ENCODE peak calls at places on chromosomes 11 and 22, in seven cellular contexts. One of them, this sample, is unnamed.

GRCh38 chr11:33554219-33554618 is 146.4 kb downstream of the C11orf91 start:
- DNase-seq in HCT116: no peak
- DNase-seq in ovary: no peak
- DNase-seq in mesenchymal stem cell: no peak
- DNase-seq in CD4-positive, alpha-beta memory T cell: no peak
- DNase-seq in CD8-positive, alpha-beta memory T cell: no peak
- DNase-seq in MG63: no peak
- DNase-seq in this sample: no peak

GRCh38 chr11:62710001-62710345 is 2.5 kb downstream of the GNG3 start:
- DNase-seq in HCT116: no peak
- DNase-seq in ovary: no peak
- DNase-seq in mesenchymal stem cell: peak; percentile 65
- DNase-seq in CD4-positive, alpha-beta memory T cell: no peak
- DNase-seq in CD8-positive, alpha-beta memory T cell: peak; percentile 12
- DNase-seq in MG63: peak; percentile 22
- DNase-seq in this sample: no peak

GRCh38 chr11:102685769-102686168 is 19.8 kb downstream of the MMP27 start:
- DNase-seq in HCT116: no peak
- DNase-seq in ovary: no peak
- DNase-seq in mesenchymal stem cell: no peak
- DNase-seq in CD4-positive, alpha-beta memory T cell: no peak
- DNase-seq in CD8-positive, alpha-beta memory T cell: no peak
- DNase-seq in MG63: no peak
- DNase-seq in this sample: no peak

GRCh38 chr11:19428206-19429001 is 187.7 kb upstream of the E2F8 start:
- DNase-seq in HCT116: no peak
- DNase-seq in ovary: no peak
- DNase-seq in mesenchymal stem cell: no peak
- DNase-seq in CD4-positive, alpha-beta memory T cell: no peak
- DNase-seq in CD8-positive, alpha-beta memory T cell: no peak
- DNase-seq in MG63: no peak
- DNase-seq in this sample: no peak

GRCh38 chr11:10109836-10110235 is 184.2 kb downstream of the SBF2 start:
- DNase-seq in HCT116: no peak
- DNase-seq in ovary: no peak
- DNase-seq in mesenchymal stem cell: peak; percentile 29
- DNase-seq in CD4-positive, alpha-beta memory T cell: no peak
- DNase-seq in CD8-positive, alpha-beta memory T cell: no peak
- DNase-seq in MG63: no peak
- DNase-seq in this sample: no peak

GRCh38 chr11:17972987-17973386 is 39.9 kb downstream of the SERGEF start:
- DNase-seq in HCT116: peak; percentile 60
- DNase-seq in ovary: peak; percentile 23
- DNase-seq in mesenchymal stem cell: peak; percentile 92
- DNase-seq in CD4-positive, alpha-beta memory T cell: no peak
- DNase-seq in CD8-positive, alpha-beta memory T cell: no peak
- DNase-seq in MG63: peak; percentile 67
- DNase-seq in this sample: no peak

GRCh38 chr11:117045956-117046355 is 52.3 kb downstream of the SIK3 start:
- DNase-seq in HCT116: no peak
- DNase-seq in ovary: no peak
- DNase-seq in mesenchymal stem cell: no peak
- DNase-seq in CD4-positive, alpha-beta memory T cell: no peak
- DNase-seq in CD8-positive, alpha-beta memory T cell: no peak
- DNase-seq in MG63: peak; percentile 9
- DNase-seq in this sample: no peak

GRCh38 chr11:63917685-63918523 is 940 bp upstream of the RCOR2 start:
- DNase-seq in HCT116: peak; percentile 68
- DNase-seq in ovary: peak; percentile 65
- DNase-seq in mesenchymal stem cell: peak; percentile 70
- DNase-seq in CD4-positive, alpha-beta memory T cell: no peak
- DNase-seq in CD8-positive, alpha-beta memory T cell: peak; percentile 25
- DNase-seq in MG63: no peak
- DNase-seq in this sample: peak; percentile 60

GRCh38 chr22:19626666-19627065 is 87.6 kb upstream of the SEPTIN5 start:
- DNase-seq in HCT116: no peak
- DNase-seq in ovary: no peak
- DNase-seq in mesenchymal stem cell: no peak
- DNase-seq in CD4-positive, alpha-beta memory T cell: no peak
- DNase-seq in CD8-positive, alpha-beta memory T cell: no peak
- DNase-seq in MG63: no peak
- DNase-seq in this sample: no peak

GRCh38 chr11:45665206-45665932 is at the start of gene CHST1:
- DNase-seq in HCT116: no peak
- DNase-seq in ovary: peak; percentile 59
- DNase-seq in mesenchymal stem cell: peak; percentile 40
- DNase-seq in CD4-positive, alpha-beta memory T cell: no peak
- DNase-seq in CD8-positive, alpha-beta memory T cell: no peak
- DNase-seq in MG63: peak; percentile 61
- DNase-seq in this sample: peak; percentile 60

GRCh38 chr11:99370557-99371200 is 349.9 kb downstream of the CNTN5 start:
- DNase-seq in HCT116: no peak
- DNase-seq in ovary: no peak
- DNase-seq in mesenchymal stem cell: peak; percentile 91
- DNase-seq in CD4-positive, alpha-beta memory T cell: no peak
- DNase-seq in CD8-positive, alpha-beta memory T cell: no peak
- DNase-seq in MG63: peak; percentile 84
- DNase-seq in this sample: no peak

GRCh38 chr22:36493690-36494110 is 12.3 kb upstream of the TXN2 start:
- DNase-seq in HCT116: no peak
- DNase-seq in ovary: no peak
- DNase-seq in mesenchymal stem cell: no peak
- DNase-seq in CD4-positive, alpha-beta memory T cell: no peak
- DNase-seq in CD8-positive, alpha-beta memory T cell: no peak
- DNase-seq in MG63: no peak
- DNase-seq in this sample: no peak

GRCh38 chr22:36497910-36498669 is 8.8 kb downstream of the FOXRED2 start:
- DNase-seq in HCT116: no peak
- DNase-seq in ovary: no peak
- DNase-seq in mesenchymal stem cell: no peak
- DNase-seq in CD4-positive, alpha-beta memory T cell: no peak
- DNase-seq in CD8-positive, alpha-beta memory T cell: no peak
- DNase-seq in MG63: no peak
- DNase-seq in this sample: no peak
- H3K36me3 ChIP-seq in HCT116: peaks cover 5% of the 10 kb centered on the region
- H3K36me3 ChIP-seq in ovary: no peaks in the 10 kb centered on the region
- H3K36me3 ChIP-seq in mesenchymal stem cell: peaks cover 38% of the 10 kb centered on the region
- H3K36me3 ChIP-seq in CD4-positive, alpha-beta memory T cell: no peaks in the 10 kb centered on the region
- H3K36me3 ChIP-seq in CD8-positive, alpha-beta memory T cell: no peaks in the 10 kb centered on the region
- H3K36me3 ChIP-seq in MG63: peaks cover 36% of the 10 kb centered on the region
- H3K36me3 ChIP-seq in this sample: no peaks in the 10 kb centered on the region

GRCh38 chr22:48976556-48977535 is 850.8 kb downstream of the BRD1 start:
- DNase-seq in HCT116: no peak
- DNase-seq in ovary: no peak
- DNase-seq in mesenchymal stem cell: no peak
- DNase-seq in CD4-positive, alpha-beta memory T cell: no peak
- DNase-seq in CD8-positive, alpha-beta memory T cell: no peak
- DNase-seq in MG63: no peak
- DNase-seq in this sample: no peak
- H3K4me3 ChIP-seq in HCT116: no peak overlapping the region
- H3K4me3 ChIP-seq in ovary: no peak overlapping the region
- H3K4me3 ChIP-seq in mesenchymal stem cell: no peak overlapping the region
- H3K4me3 ChIP-seq in CD4-positive, alpha-beta memory T cell: no peak overlapping the region
- H3K4me3 ChIP-seq in CD8-positive, alpha-beta memory T cell: no peak overlapping the region
- H3K4me3 ChIP-seq in MG63: no peak overlapping the region
- H3K4me3 ChIP-seq in this sample: no peak overlapping the region

GRCh38 chr11:31802990-31803812 is 7.9 kb downstream of the PAX6 start:
- DNase-seq in HCT116: no peak
- DNase-seq in ovary: no peak
- DNase-seq in mesenchymal stem cell: no peak
- DNase-seq in CD4-positive, alpha-beta memory T cell: no peak
- DNase-seq in CD8-positive, alpha-beta memory T cell: no peak
- DNase-seq in MG63: no peak
- DNase-seq in this sample: no peak
- H3K27me3 ChIP-seq in HCT116: no peaks in the 10 kb centered on the region
- H3K27me3 ChIP-seq in ovary: peaks cover 6% of the 10 kb centered on the region
- H3K27me3 ChIP-seq in mesenchymal stem cell: peaks cover 93% of the 10 kb centered on the region
- H3K27me3 ChIP-seq in CD4-positive, alpha-beta memory T cell: peaks cover 90% of the 10 kb centered on the region
- H3K27me3 ChIP-seq in CD8-positive, alpha-beta memory T cell: peaks cover 83% of the 10 kb centered on the region
- H3K27me3 ChIP-seq in MG63: no peaks in the 10 kb centered on the region
- H3K27me3 ChIP-seq in this sample: peaks cover 89% of the 10 kb centered on the region

DNA sequence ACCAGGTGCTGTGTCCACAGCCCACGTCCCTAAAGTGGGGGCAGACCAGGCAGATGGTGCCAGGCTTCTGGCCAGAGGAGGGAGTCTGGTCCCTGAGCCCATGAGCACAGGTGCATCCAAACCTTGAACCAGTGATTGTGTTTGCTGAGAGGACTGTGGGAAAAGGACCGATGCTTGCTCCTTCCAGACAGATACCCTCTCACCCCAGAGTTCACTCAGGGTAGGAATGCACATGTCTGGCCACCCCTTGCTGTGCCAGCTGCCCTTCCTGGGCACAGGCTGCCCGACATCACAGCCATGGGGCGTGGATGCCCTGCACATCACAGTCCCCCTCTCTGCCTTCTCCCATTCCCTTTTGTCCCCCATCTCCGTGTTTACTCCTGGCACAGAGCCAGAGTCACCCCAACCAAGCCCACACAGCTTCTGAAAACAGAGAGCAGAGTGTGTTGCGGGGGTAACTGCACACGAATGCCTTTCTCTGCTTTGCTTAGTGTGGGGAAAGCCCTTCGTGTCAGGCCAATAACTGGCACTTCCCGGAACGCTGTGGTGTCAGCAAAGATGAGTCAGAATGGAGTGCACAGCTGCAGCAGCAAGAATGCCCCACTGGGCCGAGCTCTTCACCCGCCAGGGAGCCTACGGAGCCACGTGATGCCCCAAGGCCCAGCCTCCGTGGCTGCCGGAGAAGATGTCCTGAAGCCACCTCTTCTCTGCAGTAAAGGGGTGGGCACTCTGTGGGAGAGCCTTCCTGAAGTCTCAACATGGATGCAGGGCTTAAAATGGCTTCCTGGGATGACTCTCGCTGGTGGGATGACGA is 7.6 kb downstream of the CARS1 start:
- DNase-seq in HCT116: peak; percentile 35
- DNase-seq in ovary: peak; percentile 65
- DNase-seq in mesenchymal stem cell: peak; percentile 99
- DNase-seq in CD4-positive, alpha-beta memory T cell: peak; percentile 64
- DNase-seq in CD8-positive, alpha-beta memory T cell: peak; percentile 75
- DNase-seq in MG63: peak; percentile 93
- DNase-seq in this sample: peak; percentile 81
- H3K36me3 ChIP-seq in HCT116: peaks cover 2% of the 10 kb centered on the region
- H3K36me3 ChIP-seq in ovary: no peaks in the 10 kb centered on the region
- H3K36me3 ChIP-seq in mesenchymal stem cell: peaks cover 55% of the 10 kb centered on the region
- H3K36me3 ChIP-seq in CD4-positive, alpha-beta memory T cell: peaks cover 10% of the 10 kb centered on the region
- H3K36me3 ChIP-seq in CD8-positive, alpha-beta memory T cell: peaks cover 14% of the 10 kb centered on the region
- H3K36me3 ChIP-seq in MG63: peaks cover 38% of the 10 kb centered on the region
- H3K36me3 ChIP-seq in this sample: no peaks in the 10 kb centered on the region

GRCh38 chr11:2926611-2927492 is 2.4 kb downstream of the PHLDA2 start:
- DNase-seq in HCT116: no peak
- DNase-seq in ovary: no peak
- DNase-seq in mesenchymal stem cell: no peak
- DNase-seq in CD4-positive, alpha-beta memory T cell: no peak
- DNase-seq in CD8-positive, alpha-beta memory T cell: no peak
- DNase-seq in MG63: no peak
- DNase-seq in this sample: no peak

GRCh38 chr11:2928605-2929510 is at the start of gene PHLDA2:
- DNase-seq in HCT116: peak; percentile 41
- DNase-seq in ovary: no peak
- DNase-seq in mesenchymal stem cell: peak; percentile 81
- DNase-seq in CD4-positive, alpha-beta memory T cell: peak; percentile 69
- DNase-seq in CD8-positive, alpha-beta memory T cell: peak; percentile 44
- DNase-seq in MG63: peak; percentile 73
- DNase-seq in this sample: peak; percentile 79

GRCh38 chr11:2927851-2928604 is 1.2 kb downstream of the PHLDA2 start:
- DNase-seq in HCT116: no peak
- DNase-seq in ovary: no peak
- DNase-seq in mesenchymal stem cell: peak; percentile 58
- DNase-seq in CD4-positive, alpha-beta memory T cell: peak; percentile 16
- DNase-seq in CD8-positive, alpha-beta memory T cell: no peak
- DNase-seq in MG63: peak; percentile 55
- DNase-seq in this sample: peak; percentile 59

GRCh38 chr11:2929511-2929879 is 275 bp upstream of the PHLDA2 start:
- DNase-seq in HCT116: peak; percentile 52
- DNase-seq in ovary: no peak
- DNase-seq in mesenchymal stem cell: peak; percentile 89
- DNase-seq in CD4-positive, alpha-beta memory T cell: peak; percentile 19
- DNase-seq in CD8-positive, alpha-beta memory T cell: peak; percentile 40
- DNase-seq in MG63: peak; percentile 84
- DNase-seq in this sample: no peak

DNA sequence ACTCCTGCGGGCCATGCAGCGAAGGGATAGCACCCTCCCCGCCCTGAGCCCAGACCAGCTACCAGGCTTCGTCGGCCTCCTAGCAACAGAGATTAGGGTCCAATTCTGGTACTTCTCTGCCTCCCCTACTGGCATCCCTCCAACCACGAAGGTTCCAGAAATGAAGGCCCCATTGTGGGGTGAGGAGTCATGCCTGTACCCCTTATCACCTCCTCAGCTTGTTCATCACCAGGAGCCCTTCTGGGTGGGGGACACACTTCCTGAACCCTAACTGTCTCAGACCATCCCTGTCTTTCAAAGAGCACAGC is 1.8 kb downstream of the PHLDA2 start:
- DNase-seq in HCT116: no peak
- DNase-seq in ovary: no peak
- DNase-seq in mesenchymal stem cell: no peak
- DNase-seq in CD4-positive, alpha-beta memory T cell: no peak
- DNase-seq in CD8-positive, alpha-beta memory T cell: no peak
- DNase-seq in MG63: no peak
- DNase-seq in this sample: no peak
- H3K4me3 ChIP-seq in HCT116: peak overlapping the region; percentile 61
- H3K4me3 ChIP-seq in ovary: no peak overlapping the region
- H3K4me3 ChIP-seq in mesenchymal stem cell: peak overlapping the region; percentile 91
- H3K4me3 ChIP-seq in CD4-positive, alpha-beta memory T cell: no peak overlapping the region
- H3K4me3 ChIP-seq in CD8-positive, alpha-beta memory T cell: no peak overlapping the region
- H3K4me3 ChIP-seq in MG63: peak overlapping the region; percentile 70
- H3K4me3 ChIP-seq in this sample: no peak overlapping the region

GRCh38 chr11:57235761-57236703 is 1.0 kb downstream of the APLNR start:
- DNase-seq in HCT116: no peak
- DNase-seq in ovary: no peak
- DNase-seq in mesenchymal stem cell: no peak
- DNase-seq in CD4-positive, alpha-beta memory T cell: no peak
- DNase-seq in CD8-positive, alpha-beta memory T cell: no peak
- DNase-seq in MG63: no peak
- DNase-seq in this sample: no peak
- H3K27me3 ChIP-seq in HCT116: peaks cover 45% of the 10 kb centered on the region
- H3K27me3 ChIP-seq in ovary: no peaks in the 10 kb centered on the region
- H3K27me3 ChIP-seq in mesenchymal stem cell: peaks cover 81% of the 10 kb centered on the region
- H3K27me3 ChIP-seq in CD4-positive, alpha-beta memory T cell: peaks cover 17% of the 10 kb centered on the region
- H3K27me3 ChIP-seq in CD8-positive, alpha-beta memory T cell: no peaks in the 10 kb centered on the region
- H3K27me3 ChIP-seq in MG63: peaks cover 5% of the 10 kb centered on the region
- H3K27me3 ChIP-seq in this sample: no peaks in the 10 kb centered on the region

DNA sequence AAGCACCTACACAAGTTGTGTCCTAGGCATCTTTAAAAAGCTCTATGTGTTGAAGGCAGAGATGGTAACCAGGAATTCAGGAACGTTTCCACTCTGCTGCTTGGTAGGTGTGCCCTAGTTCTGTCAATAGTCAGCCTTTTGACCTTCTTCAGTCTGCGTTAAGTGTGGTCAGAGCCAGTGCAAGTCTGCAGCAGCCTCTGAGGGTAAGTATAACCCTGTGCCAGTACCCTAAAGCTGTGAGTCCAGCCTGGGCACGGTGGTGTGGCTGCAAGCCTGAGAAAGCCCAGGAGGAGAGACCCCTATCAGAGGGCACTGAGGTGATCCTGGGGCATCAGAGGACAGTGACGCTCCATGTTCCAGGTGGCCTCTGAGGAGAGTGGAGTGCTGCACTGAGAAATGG is 76.8 kb upstream of the ADORA2A start:
- DNase-seq in HCT116: no peak
- DNase-seq in ovary: no peak
- DNase-seq in mesenchymal stem cell: no peak
- DNase-seq in CD4-positive, alpha-beta memory T cell: no peak
- DNase-seq in CD8-positive, alpha-beta memory T cell: no peak
- DNase-seq in MG63: no peak
- DNase-seq in this sample: no peak
- H3K36me3 ChIP-seq in HCT116: peaks cover 45% of the 10 kb centered on the region
- H3K36me3 ChIP-seq in ovary: no peaks in the 10 kb centered on the region
- H3K36me3 ChIP-seq in mesenchymal stem cell: peaks cover 90% of the 10 kb centered on the region
- H3K36me3 ChIP-seq in CD4-positive, alpha-beta memory T cell: peaks cover 45% of the 10 kb centered on the region
- H3K36me3 ChIP-seq in CD8-positive, alpha-beta memory T cell: peaks cover 24% of the 10 kb centered on the region
- H3K36me3 ChIP-seq in MG63: peaks cover 64% of the 10 kb centered on the region
- H3K36me3 ChIP-seq in this sample: peaks cover 2% of the 10 kb centered on the region

This sample was measured in Peyer's patch.